ENCODE peak calls at places on chromosomes 6 and 20, in five cellular contexts. One of them, this sample, is unnamed.

GRCh38 chr6:25627001-25627400 is 25.0 kb upstream of the SCGN start:
- DNase-seq in IMR-90: no peak
- DNase-seq in A549: no peak
- DNase-seq in K562: no peak
- DNase-seq in GM12878: no peak
- DNase-seq in this sample: no peak

GRCh38 chr20:5845686-5846651 is 95.8 kb downstream of the SHLD1 start:
- DNase-seq in IMR-90: peak
- DNase-seq in K562: no peak
- DNase-seq in GM12878: peak
- DNase-seq in A549: peak
- DNase-seq in this sample: no peak

GRCh38 chr6:30150671-30151395 is 10.2 kb downstream of the TRIM10 start:
- DNase-seq in GM12878: no peak
- DNase-seq in IMR-90: peak
- DNase-seq in K562: no peak
- DNase-seq in A549: no peak
- DNase-seq in this sample: no peak

GRCh38 chr6:25122001-25122400 is 157.2 kb upstream of the CARMIL1 start:
- DNase-seq in A549: no peak
- DNase-seq in GM12878: no peak
- DNase-seq in K562: no peak
- DNase-seq in IMR-90: peak
- DNase-seq in this sample: no peak

GRCh38 chr20:3995067-3995748 is 20.1 kb downstream of the RNF24 start:
- DNase-seq in K562: peak
- DNase-seq in IMR-90: peak
- DNase-seq in GM12878: no peak
- DNase-seq in A549: no peak
- DNase-seq in this sample: no peak

GRCh38 chr20:45963059-45964011 is 8.7 kb downstream of the ZNF335 start:
- DNase-seq in GM12878: no peak
- DNase-seq in IMR-90: peak
- DNase-seq in K562: no peak
- DNase-seq in A549: peak
- DNase-seq in this sample: peak

GRCh38 chr20:50264534-50265145 is 74.0 kb downstream of the CEBPB start:
- DNase-seq in K562: no peak
- DNase-seq in GM12878: no peak
- DNase-seq in IMR-90: no peak
- DNase-seq in A549: no peak
- DNase-seq in this sample: no peak

GRCh38 chr20:17971571-17972013 is 2.8 kb downstream of the MGME1 start:
- DNase-seq in GM12878: no peak
- DNase-seq in IMR-90: peak
- DNase-seq in K562: no peak
- DNase-seq in A549: no peak
- DNase-seq in this sample: peak

GRCh38 chr20:52454660-52455059 is 263.1 kb upstream of the ZFP64 start:
- DNase-seq in IMR-90: peak
- DNase-seq in GM12878: no peak
- DNase-seq in K562: no peak
- DNase-seq in A549: no peak
- DNase-seq in this sample: no peak

DNA sequence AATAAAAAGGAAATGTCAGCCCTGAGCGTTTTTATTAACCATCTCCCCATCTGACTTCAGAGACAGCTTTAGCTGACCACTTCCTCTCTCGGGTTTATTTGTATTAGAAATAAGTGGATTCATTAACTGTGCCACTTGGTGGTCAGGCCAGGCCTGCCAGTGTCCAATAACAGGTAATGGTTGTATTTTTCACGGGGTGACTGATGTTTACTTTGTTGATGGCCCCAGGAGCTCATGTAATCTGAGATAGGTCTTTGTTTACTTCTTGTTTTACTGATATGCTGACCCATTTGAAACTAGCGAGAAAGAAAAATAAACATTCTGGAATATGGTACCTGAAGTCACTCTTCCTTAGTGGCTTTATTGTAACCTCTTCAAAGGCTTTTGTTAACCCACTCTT is 504.3 kb upstream of the SLC35B3 start:
- DNase-seq in IMR-90: no peak
- DNase-seq in K562: no peak
- DNase-seq in A549: peak
- DNase-seq in GM12878: no peak
- DNase-seq in this sample: peak
- TF ChIP-seq SMC3 in IMR-90: no peak
- TF ChIP-seq SMC3 in K562: no peak
- TF ChIP-seq SMC3 in A549: no peak
- TF ChIP-seq SMC3 in GM12878: no peak
- TF ChIP-seq SMC3 in this sample: no peak

GRCh38 chr6:156419594-156419993 is 357.6 kb upstream of the ARID1B start:
- DNase-seq in GM12878: no peak
- DNase-seq in A549: no peak
- DNase-seq in IMR-90: no peak
- DNase-seq in K562: no peak
- DNase-seq in this sample: no peak

GRCh38 chr6:156418253-156418652 is 358.9 kb upstream of the ARID1B start:
- DNase-seq in A549: no peak
- DNase-seq in K562: no peak
- DNase-seq in IMR-90: no peak
- DNase-seq in GM12878: no peak
- DNase-seq in this sample: no peak

GRCh38 chr6:156421933-156422332 is 355.2 kb upstream of the ARID1B start:
- DNase-seq in GM12878: no peak
- DNase-seq in IMR-90: no peak
- DNase-seq in A549: peak
- DNase-seq in K562: no peak
- DNase-seq in this sample: peak

GRCh38 chr6:156423075-156423474 is 354.1 kb upstream of the ARID1B start:
- DNase-seq in A549: no peak
- DNase-seq in GM12878: no peak
- DNase-seq in K562: no peak
- DNase-seq in IMR-90: no peak
- DNase-seq in this sample: no peak

DNA sequence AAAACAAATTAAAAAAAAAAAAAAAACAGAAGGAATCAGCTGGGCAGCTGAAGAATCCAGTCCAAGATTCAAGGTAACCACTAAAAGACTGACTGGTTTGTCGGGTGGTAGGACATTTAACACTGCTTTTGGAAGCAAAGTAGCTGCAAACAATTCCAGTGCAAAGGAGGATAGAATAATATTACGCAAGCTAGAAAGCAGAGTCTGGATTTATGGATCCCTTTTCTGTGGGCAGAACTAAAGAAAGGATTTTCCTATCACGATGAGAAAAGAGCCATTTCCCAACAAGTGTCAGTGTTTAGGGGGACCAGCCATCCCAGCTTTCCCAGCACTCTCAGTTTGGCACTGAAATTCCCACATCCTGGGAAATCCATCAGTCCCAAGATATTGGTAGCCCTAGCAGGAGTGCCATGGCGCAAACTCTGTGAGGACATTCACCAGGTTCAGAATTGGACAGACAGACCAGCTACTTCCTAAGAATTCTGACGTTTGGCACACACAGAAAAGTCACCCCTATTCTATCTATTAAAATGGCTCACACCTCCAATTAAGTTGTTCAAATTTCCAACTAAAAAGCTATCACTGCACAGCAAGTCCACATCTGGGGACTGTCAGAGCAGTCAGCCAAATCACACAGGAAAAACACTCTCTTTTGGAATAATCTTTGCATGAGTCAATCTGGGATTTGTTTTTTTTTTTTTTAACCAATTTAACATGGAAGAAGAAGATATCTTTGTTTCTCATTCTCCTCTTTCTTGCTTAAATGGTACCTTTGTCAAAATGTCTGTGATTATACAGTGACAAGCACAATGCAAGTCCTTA is 356.8 kb upstream of the ARID1B start:
- DNase-seq in GM12878: no peak
- DNase-seq in A549: no peak
- DNase-seq in IMR-90: peak
- DNase-seq in K562: no peak
- DNase-seq in this sample: no peak
- TF ChIP-seq POLR2A in GM12878: no peak
- TF ChIP-seq POLR2A in A549: no peak
- TF ChIP-seq POLR2A in IMR-90: no peak
- TF ChIP-seq POLR2A in K562: no peak
- TF ChIP-seq POLR2A in this sample: no peak

GRCh38 chr6:4935486-4935885 is 68.4 kb downstream of the RPP40 start:
- DNase-seq in IMR-90: no peak
- DNase-seq in K562: no peak
- DNase-seq in A549: no peak
- DNase-seq in GM12878: no peak
- DNase-seq in this sample: no peak

GRCh38 chr6:4935981-4936680 is 67.7 kb downstream of the RPP40 start:
- DNase-seq in A549: no peak
- DNase-seq in GM12878: no peak
- DNase-seq in K562: no peak
- DNase-seq in IMR-90: no peak
- DNase-seq in this sample: no peak

GRCh38 chr6:4939241-4939640 is 64.6 kb downstream of the RPP40 start:
- DNase-seq in IMR-90: no peak
- DNase-seq in A549: no peak
- DNase-seq in K562: no peak
- DNase-seq in GM12878: no peak
- DNase-seq in this sample: no peak

GRCh38 chr6:4936681-4937041 is 67.2 kb downstream of the RPP40 start:
- DNase-seq in A549: peak
- DNase-seq in IMR-90: peak
- DNase-seq in K562: peak
- DNase-seq in GM12878: no peak
- DNase-seq in this sample: peak

GRCh38 chr6:4937414-4937813 is 66.4 kb downstream of the RPP40 start:
- DNase-seq in K562: no peak
- DNase-seq in A549: no peak
- DNase-seq in GM12878: no peak
- DNase-seq in IMR-90: no peak
- DNase-seq in this sample: no peak
- TF ChIP-seq SMC3 in K562: no peak
- TF ChIP-seq SMC3 in A549: no peak
- TF ChIP-seq SMC3 in GM12878: no peak
- TF ChIP-seq SMC3 in IMR-90: no peak
- TF ChIP-seq SMC3 in this sample: no peak

GRCh38 chr6:33248643-33248931 is 23.1 kb downstream of the VPS52 start:
- DNase-seq in A549: no peak
- DNase-seq in K562: no peak
- DNase-seq in GM12878: no peak
- DNase-seq in IMR-90: no peak
- DNase-seq in this sample: no peak

GRCh38 chr6:33250731-33251130 is 20.9 kb downstream of the VPS52 start:
- DNase-seq in K562: no peak
- DNase-seq in A549: no peak
- DNase-seq in IMR-90: no peak
- DNase-seq in GM12878: no peak
- DNase-seq in this sample: no peak

GRCh38 chr6:33247977-33248642 is 23.6 kb downstream of the VPS52 start:
- DNase-seq in IMR-90: peak
- DNase-seq in A549: peak
- DNase-seq in K562: peak
- DNase-seq in GM12878: peak
- DNase-seq in this sample: peak

GRCh38 chr6:33249732-33250625 is 21.7 kb downstream of the VPS52 start:
- DNase-seq in K562: peak
- DNase-seq in A549: no peak
- DNase-seq in IMR-90: peak
- DNase-seq in GM12878: no peak
- DNase-seq in this sample: no peak

DNA sequence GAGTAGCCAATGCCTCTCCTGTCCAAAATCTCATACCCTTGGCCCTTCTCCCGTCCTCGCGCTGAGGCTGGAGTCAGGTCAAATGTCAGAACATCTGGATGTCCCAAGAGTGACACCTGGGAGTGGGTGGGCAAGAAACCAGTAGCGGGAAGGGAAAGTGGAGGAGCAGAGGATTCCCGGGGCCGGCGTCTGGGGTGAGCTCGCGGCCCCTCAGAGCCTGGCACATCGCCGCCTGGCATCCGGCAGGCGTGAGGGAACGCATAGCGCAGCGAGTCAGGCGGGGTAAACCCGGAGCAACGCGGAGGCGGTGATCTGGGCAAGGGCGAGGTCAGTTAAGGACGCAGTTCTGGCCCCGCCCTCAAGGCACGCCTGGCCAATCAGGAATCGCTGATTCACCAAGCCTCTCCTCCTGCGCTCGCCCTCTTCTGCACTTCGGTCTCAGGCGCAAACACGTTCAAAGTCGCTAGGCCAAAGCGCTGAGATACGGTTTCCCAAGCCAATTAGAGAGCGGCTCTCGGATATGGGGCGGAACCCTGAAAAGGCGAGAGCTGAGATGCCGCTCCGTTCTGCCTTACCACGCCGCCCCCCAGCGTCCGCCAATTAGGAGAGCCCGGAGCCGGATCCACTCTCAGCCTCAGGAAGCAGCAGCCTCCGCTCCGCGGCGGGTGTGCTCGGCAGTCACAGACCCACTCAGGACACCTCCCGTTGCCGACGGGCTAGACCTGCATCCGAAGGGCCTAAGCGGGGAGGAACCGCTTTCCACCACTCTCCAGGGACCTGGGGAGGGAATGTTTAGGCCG is 22.5 kb downstream of the VPS52 start:
- DNase-seq in K562: peak
- DNase-seq in IMR-90: peak
- DNase-seq in A549: peak
- DNase-seq in GM12878: peak
- DNase-seq in this sample: peak
- TF ChIP-seq POLR2A in K562: peak
- TF ChIP-seq POLR2A in IMR-90: peak
- TF ChIP-seq POLR2A in A549: peak
- TF ChIP-seq POLR2A in GM12878: peak
- TF ChIP-seq POLR2A in this sample: peak

GRCh38 chr6:73873081-73873480 is 177.1 kb downstream of the CD109 start:
- DNase-seq in IMR-90: peak
- DNase-seq in GM12878: no peak
- DNase-seq in K562: no peak
- DNase-seq in A549: no peak
- DNase-seq in this sample: no peak

GRCh38 chr6:73866305-73866704 is 170.3 kb downstream of the CD109 start:
- DNase-seq in K562: no peak
- DNase-seq in GM12878: no peak
- DNase-seq in A549: no peak
- DNase-seq in IMR-90: no peak
- DNase-seq in this sample: no peak

GRCh38 chr6:73867411-73867810 is 171.4 kb downstream of the CD109 start:
- DNase-seq in A549: no peak
- DNase-seq in GM12878: no peak
- DNase-seq in K562: no peak
- DNase-seq in IMR-90: no peak
- DNase-seq in this sample: no peak

GRCh38 chr6:73870907-73871306 is 174.9 kb downstream of the CD109 start:
- DNase-seq in GM12878: no peak
- DNase-seq in A549: no peak
- DNase-seq in IMR-90: no peak
- DNase-seq in K562: no peak
- DNase-seq in this sample: no peak
- TF ChIP-seq SMC3 in GM12878: no peak
- TF ChIP-seq SMC3 in A549: no peak
- TF ChIP-seq SMC3 in IMR-90: no peak
- TF ChIP-seq SMC3 in K562: no peak
- TF ChIP-seq SMC3 in this sample: no peak

This sample was measured in HepG2.